ENCODE peak calls at places on chromosomes 1 and 21, in four cellular contexts. W, X, L and I are unnamed samples.

GRCh38 chr1:101379939-101380338 is 143.1 kb downstream of the S1PR1 start:
- DNase-seq in X (no peak), L (no peak), W (no peak), I (no peak)

GRCh38 chr21:44764319-44765230 is 37.0 kb downstream of the UBE2G2 start:
- DNase-seq in W (no peak), X (peak; percentile 72), L (no peak), I (peak; percentile 78)

GRCh38 chr1:75170006-75170405 is 35.8 kb downstream of the LHX8 start:
- DNase-seq in X (no peak), W (no peak), L (no peak), I (no peak)

GRCh38 chr1:197811769-197812168 is 36.5 kb upstream of the DENND1B start:
- DNase-seq in L (no peak), X (no peak), W (no peak), I (no peak)

GRCh38 chr1:46153228-46153627 is 20.8 kb upstream of the PIK3R3 start:
- DNase-seq in L (no peak), W (no peak), X (no peak), I (no peak)

GRCh38 chr1:207867136-207868081 is 43.5 kb downstream of the CD34 start:
- DNase-seq in X (no peak), W (peak; percentile 72), L (peak; percentile 85), I (peak; percentile 82)

GRCh38 chr1:28509705-28510349 is 4.0 kb downstream of the RCC1 start:
- DNase-seq in W (no peak), L (no peak), X (peak; percentile 61), I (no peak)

GRCh38 chr1:225651376-225651871 is 1.5 kb downstream of the ENAH start:
- DNase-seq in W (no peak), X (no peak), L (no peak), I (no peak)

GRCh38 chr1:60589916-60590315 is 492.4 kb upstream of the NFIA start:
- DNase-seq in X (no peak), L (no peak), W (no peak), I (no peak)

GRCh38 chr1:53370369-53370961 is 42.6 kb upstream of the LRP8 start:
- DNase-seq in X (no peak), L (no peak), W (peak; percentile 22), I (peak; percentile 53)

GRCh38 chr1:116794804-116795481 is 40.7 kb downstream of the CD2 start:
- DNase-seq in L (no peak), W (no peak), X (no peak), I (no peak)

GRCh38 chr1:212701910-212702309 is 2.3 kb upstream of the BATF3 start:
- DNase-seq in W (no peak), L (no peak), X (no peak), I (no peak)

GRCh38 chr1:69739181-69739580 is 171.5 kb downstream of the LRRC7 start:
- DNase-seq in L (no peak), X (no peak), W (no peak), I (no peak)

GRCh38 chr1:81052162-81052561 is 748.6 kb upstream of the ADGRL2 start:
- DNase-seq in W (no peak), L (no peak), X (no peak), I (no peak)
- H3K27me3 ChIP-seq in W (no peaks in the 10 kb centered on the region), L (no peaks in the 10 kb centered on the region), X (no peaks in the 10 kb centered on the region), I (no peaks in the 10 kb centered on the region)

GRCh38 chr1:33369081-33369480 is 48.2 kb upstream of the A3GALT2 start:
- DNase-seq in X (no peak), L (no peak), W (no peak), I (peak; percentile 57)
- TF ChIP-seq EP300 in X (no peak), L (no peak), W (no peak), I (no peak)

DNA sequence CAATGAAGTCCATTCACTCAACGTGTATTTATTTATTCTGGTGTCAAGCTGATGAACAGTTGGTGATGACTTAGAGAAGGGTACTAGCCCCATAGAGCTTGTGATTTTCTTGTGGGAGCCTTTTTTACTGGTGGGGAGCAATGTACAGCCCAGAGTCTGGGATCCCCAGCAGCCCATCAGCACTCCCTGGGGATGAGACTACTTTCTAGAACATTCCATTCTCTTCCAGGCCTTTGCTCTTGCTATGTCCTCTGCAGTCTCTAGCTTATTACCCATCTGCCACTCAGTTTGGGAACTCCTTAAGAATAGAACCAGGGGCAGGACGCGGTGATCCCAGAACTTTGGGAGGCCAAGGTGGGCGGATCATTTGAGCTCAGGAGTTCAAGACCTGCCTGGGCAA is 11.5 kb downstream of the SLC2A1 start:
- DNase-seq in X (no peak), W (no peak), L (no peak), I (no peak)
- H3K36me3 ChIP-seq in X (peaks cover 89% of the 10 kb centered on the region), W (peaks cover 5% of the 10 kb centered on the region), L (no peaks in the 10 kb centered on the region), I (peaks cover 5% of the 10 kb centered on the region)

GRCh38 chr1:2881556-2881955 is 80.1 kb upstream of the TTC34 start:
- DNase-seq in L (no peak), W (no peak), X (no peak), I (no peak)
- H3K27me3 ChIP-seq in L (no peaks in the 10 kb centered on the region), W (no peaks in the 10 kb centered on the region), X (peaks cover 72% of the 10 kb centered on the region), I (peaks cover 71% of the 10 kb centered on the region)

GRCh38 chr1:56414728-56415224 is 164.6 kb downstream of the PLPP3 start:
- DNase-seq in W (peak; percentile 59), X (no peak), L (no peak), I (no peak)
- TF ChIP-seq EP300 in W (no peak), X (no peak), L (no peak), I (no peak)

DNA sequence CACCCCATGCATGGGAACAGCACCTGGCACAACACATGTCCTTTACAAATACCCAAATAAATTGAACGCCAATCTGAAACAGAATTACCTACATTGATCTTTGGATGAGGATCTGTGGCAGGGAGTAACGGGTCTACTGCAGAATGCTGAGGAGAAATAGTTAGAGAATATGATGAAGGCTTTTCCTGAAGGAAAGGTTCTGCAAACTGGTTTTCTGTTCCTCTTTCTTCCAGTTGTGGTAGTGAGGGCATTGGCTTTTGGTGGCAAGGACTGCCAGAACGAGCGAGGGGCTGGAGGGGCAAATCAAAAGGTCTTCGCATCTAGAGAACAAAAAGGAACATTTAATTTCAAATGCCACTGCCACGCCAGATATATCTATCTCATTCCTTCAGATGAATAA is 19.8 kb downstream of the CEP104 start:
- DNase-seq in L (peak; percentile 3), X (no peak), W (no peak), I (no peak)
- H3K36me3 ChIP-seq in L (peaks cover 56% of the 10 kb centered on the region), X (peaks cover 76% of the 10 kb centered on the region), W (peaks cover 100% of the 10 kb centered on the region), I (peaks cover 84% of the 10 kb centered on the region)